ENCODE peak calls at places on chromosomes 12 and 14, in eight cellular contexts. J is uterus, N is endothelial cell of umbilical vein, Y is adrenal gland, Z is tibial nerve, L is transverse colon, A is breast epithelium, V is stomach. F is an unnamed sample.

GRCh38 chr14:41605550-41606248 is 977 bp upstream of the LRFN5 start:
- DNase-seq in J (peak; percentile 27), N (no peak), Y (peak; percentile 47), Z (no peak), L (no peak), A (no peak), V (no peak), F (no peak)

GRCh38 chr14:73909681-73910080 is 23.0 kb downstream of the ZNF410 start:
- DNase-seq in J (peak; percentile 24), N (no peak), Y (peak; percentile 64), Z (no peak), L (no peak), A (no peak), V (no peak), F (no peak)

GRCh38 chr12:49557187-49557916 is 10.6 kb downstream of the MCRS1 start:
- DNase-seq in J (no peak), N (no peak), Y (no peak), Z (no peak), L (no peak), A (no peak), V (no peak), F (no peak)

GRCh38 chr14:105315941-105316562 is 1.5 kb downstream of the PACS2 start:
- DNase-seq in J (no peak), N (no peak), Y (no peak), Z (no peak), L (no peak), A (no peak), V (no peak), F (no peak)

GRCh38 chr12:94488449-94488848 is 28.8 kb upstream of the CEP83 start:
- DNase-seq in J (no peak), N (no peak), Y (no peak), Z (no peak), L (no peak), A (no peak), V (no peak), F (peak; percentile 33)

GRCh38 chr14:104357689-104358527 is 219.5 kb downstream of the KIF26A start:
- DNase-seq in J (no peak), N (no peak), Y (no peak), Z (no peak), L (no peak), A (peak; percentile 38), V (peak; percentile 10), F (no peak)

GRCh38 chr12:19002192-19002591 is 127.3 kb upstream of the PLEKHA5 start:
- DNase-seq in J (no peak), N (no peak), Y (no peak), Z (no peak), L (no peak), A (no peak), V (no peak), F (no peak)

GRCh38 chr12:5456906-5457305 is 25.0 kb downstream of the NTF3 start:
- DNase-seq in J (no peak), N (peak; percentile 67), Y (no peak), Z (no peak), L (no peak), A (no peak), V (no peak), F (no peak)

GRCh38 chr14:71713061-71713850 is 219.0 kb upstream of the RGS6 start:
- DNase-seq in J (no peak), N (no peak), Y (no peak), Z (no peak), L (no peak), A (no peak), V (no peak), F (no peak)

GRCh38 chr12:85350356-85350755 is 70.3 kb downstream of the ALX1 start:
- DNase-seq in J (no peak), N (no peak), Y (no peak), Z (no peak), L (no peak), A (no peak), V (no peak), F (no peak)

GRCh38 chr12:12511895-12512674 is 50.6 kb downstream of the DUSP16 start:
- DNase-seq in J (no peak), N (no peak), Y (no peak), Z (no peak), L (no peak), A (no peak), V (no peak), F (no peak)

GRCh38 chr14:50068496-50068895 is 47.9 kb downstream of the VCPKMT start:
- DNase-seq in J (no peak), N (no peak), Y (no peak), Z (no peak), L (no peak), A (no peak), V (no peak), F (no peak)

GRCh38 chr12:26557326-26557725 is 275.7 kb downstream of the ITPR2 start:
- DNase-seq in J (no peak), N (no peak), Y (no peak), Z (no peak), L (no peak), A (no peak), V (no peak), F (no peak)

GRCh38 chr14:83291716-83292115 is 1758.1 kb upstream of the SEL1L start:
- DNase-seq in J (no peak), N (no peak), Y (no peak), Z (no peak), L (no peak), A (no peak), V (no peak), F (no peak)

GRCh38 chr12:120413901-120414695 is 23.8 kb upstream of the COX6A1 start:
- DNase-seq in J (no peak), N (no peak), Y (peak; percentile 52), Z (no peak), L (peak; percentile 55), A (no peak), V (peak; percentile 73), F (no peak)

GRCh38 chr14:79629372-79629771 is 581.9 kb downstream of the DIO2 start:
- DNase-seq in J (no peak), N (no peak), Y (no peak), Z (no peak), L (no peak), A (no peak), V (no peak), F (no peak)

GRCh38 chr12:1204581-1205121 is 213.6 kb downstream of the ERC1 start:
- DNase-seq in J (no peak), N (peak; percentile 74), Y (no peak), Z (no peak), L (no peak), A (no peak), V (no peak), F (no peak)

DNA sequence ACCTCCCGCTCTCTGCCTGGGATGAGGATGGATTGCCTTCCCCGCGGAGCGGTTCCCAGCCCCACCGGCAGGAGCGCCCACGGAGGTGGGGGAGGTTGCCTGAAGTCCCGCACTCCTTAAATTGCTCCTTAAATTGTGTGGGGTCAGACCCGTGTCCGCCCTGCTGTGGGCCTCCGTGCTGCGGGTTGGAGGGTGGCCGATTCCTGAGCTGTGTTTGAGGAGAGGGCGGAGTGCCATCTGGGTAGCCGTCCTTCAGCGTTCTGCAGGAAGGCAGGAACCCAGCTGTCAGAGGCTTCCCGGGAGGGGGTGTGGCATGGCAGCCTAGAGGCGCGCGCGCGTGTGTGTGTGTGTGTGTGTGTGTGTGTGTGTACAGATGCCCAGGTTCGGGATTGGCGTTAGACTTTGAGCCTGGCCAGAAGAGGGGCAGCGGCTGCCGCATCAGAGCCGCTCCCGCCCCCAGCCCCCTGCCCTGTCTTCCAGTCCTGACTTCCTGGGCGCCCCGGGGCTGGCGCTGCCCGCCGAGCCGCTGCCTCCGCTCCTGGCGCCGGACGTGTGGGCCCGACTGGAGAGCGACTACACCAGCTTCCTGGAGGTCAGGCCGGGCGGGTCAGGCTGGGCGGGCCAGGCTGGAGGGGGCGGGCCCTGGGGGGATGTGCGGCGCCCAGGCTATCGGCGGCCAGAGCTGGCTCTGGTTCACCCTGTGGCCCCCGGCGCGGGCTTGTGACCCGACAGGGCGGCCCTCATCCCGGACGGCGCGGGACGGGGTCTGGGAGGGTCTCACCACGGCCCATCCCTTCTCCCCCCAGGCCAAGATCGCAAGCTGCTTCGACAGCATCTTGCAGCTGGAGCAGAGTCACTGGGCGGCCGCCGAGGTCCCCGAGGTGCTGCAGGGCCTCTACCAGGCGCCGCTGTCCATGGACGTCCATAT is 9.2 kb downstream of the EXOC3L4 start:
- DNase-seq in J (no peak), N (no peak), Y (peak; percentile 72), Z (no peak), L (peak; percentile 84), A (no peak), V (peak; percentile 87), F (peak; percentile 86)
- H3K4me3 ChIP-seq in J (no peak overlapping the region), N (no peak overlapping the region), Y (no peak overlapping the region), Z (no peak overlapping the region), L (peak overlapping the region; percentile 33), A (peak overlapping the region; percentile 18), V (peak overlapping the region; percentile 49), F (no peak overlapping the region)

GRCh38 chr12:124795081-124795948 is 68.3 kb downstream of the SCARB1 start:
- DNase-seq in J (no peak), N (no peak), Y (no peak), Z (no peak), L (no peak), A (no peak), V (no peak), F (no peak)
- TF ChIP-seq POLR2A in J (no peak), N (no peak), Y (no peak), Z (no peak), L (no peak), A (no peak), V (no peak), F (no peak)

GRCh38 chr12:67534046-67534445 is 114.5 kb upstream of the DYRK2 start:
- DNase-seq in J (no peak), N (no peak), Y (no peak), Z (no peak), L (no peak), A (no peak), V (no peak), F (no peak)

GRCh38 chr12:67534671-67535070 is 113.9 kb upstream of the DYRK2 start:
- DNase-seq in J (peak; percentile 32), N (no peak), Y (peak; percentile 65), Z (no peak), L (no peak), A (no peak), V (no peak), F (no peak)

GRCh38 chr12:67531051-67531450 is 117.5 kb upstream of the DYRK2 start:
- DNase-seq in J (no peak), N (no peak), Y (no peak), Z (no peak), L (no peak), A (no peak), V (no peak), F (no peak)

GRCh38 chr12:67533159-67533558 is 115.4 kb upstream of the DYRK2 start:
- DNase-seq in J (no peak), N (no peak), Y (no peak), Z (no peak), L (no peak), A (no peak), V (no peak), F (no peak)

GRCh38 chr12:67531519-67531918 is 117.0 kb upstream of the DYRK2 start:
- DNase-seq in J (no peak), N (no peak), Y (no peak), Z (no peak), L (no peak), A (no peak), V (no peak), F (no peak)
- H3K4me3 ChIP-seq in J (no peak overlapping the region), N (no peak overlapping the region), Y (no peak overlapping the region), Z (no peak overlapping the region), L (no peak overlapping the region), A (no peak overlapping the region), V (no peak overlapping the region), F (no peak overlapping the region)

DNA sequence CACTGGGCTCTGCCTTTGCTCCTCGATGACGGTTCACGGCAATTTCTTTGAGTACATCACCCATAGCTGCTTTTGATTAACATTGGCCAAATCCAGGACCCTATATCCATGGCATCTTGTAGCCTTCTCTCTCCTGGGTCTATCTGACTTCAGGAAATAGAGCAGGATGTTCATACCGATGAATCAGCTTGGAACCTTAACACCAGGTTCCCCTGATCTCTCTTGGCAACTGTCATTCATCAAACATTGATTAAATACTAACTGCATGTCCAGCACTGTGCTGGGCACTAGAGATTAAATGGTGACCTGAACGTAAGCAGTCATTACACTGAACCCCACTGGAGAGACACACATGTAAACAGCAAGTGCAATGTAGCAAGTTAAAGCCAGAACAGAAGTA is 77.0 kb upstream of the MED13L start:
- DNase-seq in J (no peak), N (no peak), Y (no peak), Z (no peak), L (no peak), A (no peak), V (no peak), F (no peak)
- TF ChIP-seq POLR2A in J (no peak), N (no peak), Y (no peak), Z (no peak), L (no peak), A (no peak), V (no peak), F (no peak)